ENCODE peak calls at places on chromosome 6, in seven cellular contexts. C is stimulated activated CD8-positive, alpha-beta memory T cell treated with anti-CD3 and anti-CD28 coated beads, Interleukin-4, amount 100 ng/mL, for 4 hours; F is LoVo; D is OCI-LY7; N is PC-3; A is aorta; T is mesendoderm. Q is an unnamed sample.

GRCh38 chr6:165659945-165660862 is 2.8 kb downstream of the PDE10A start:
- DNase-seq in C (no peak), F (no peak), D (no peak), N (no peak), A (no peak), T (peak), Q (no peak)

GRCh38 chr6:113995632-113996031 is 24.7 kb upstream of the HDAC2 start:
- DNase-seq in C (no peak), F (peak), D (no peak), N (peak), A (peak), T (peak), Q (no peak)

GRCh38 chr6:4004249-4004648 is 74.7 kb downstream of the FAM217A start:
- DNase-seq in C (no peak), F (no peak), D (no peak), N (no peak), A (no peak), T (peak), Q (no peak)

GRCh38 chr6:134539865-134540323 is 222.0 kb upstream of the SGK1 start:
- DNase-seq in C (no peak), F (no peak), D (no peak), N (no peak), A (no peak), T (peak), Q (no peak)

GRCh38 chr6:7047966-7048365 is 59.8 kb upstream of the RREB1 start:
- DNase-seq in C (no peak), F (no peak), D (no peak), N (peak), A (no peak), T (no peak), Q (no peak)

GRCh38 chr6:7316658-7317533 is 3.9 kb upstream of the SSR1 start:
- DNase-seq in C (no peak), F (no peak), D (no peak), N (no peak), A (no peak), T (no peak), Q (no peak)

GRCh38 chr6:157912326-157912725 is 69.3 kb upstream of the SYNJ2 start:
- DNase-seq in C (no peak), F (no peak), D (no peak), N (no peak), A (no peak), T (no peak), Q (no peak)

GRCh38 chr6:164025180-164025579 is 610.7 kb downstream of the QKI start:
- DNase-seq in C (no peak), F (no peak), D (no peak), N (no peak), A (no peak), T (no peak), Q (no peak)

GRCh38 chr6:40056865-40057264 is 122.6 kb upstream of the MOCS1 start:
- DNase-seq in C (no peak), F (no peak), D (no peak), N (no peak), A (no peak), T (no peak), Q (no peak)

GRCh38 chr6:157278171-157278570 is 45.1 kb downstream of the TMEM242 start:
- DNase-seq in C (no peak), F (no peak), D (no peak), N (no peak), A (no peak), T (no peak), Q (no peak)

GRCh38 chr6:161498359-161498758 is 224.5 kb upstream of the AGPAT4 start:
- DNase-seq in C (no peak), F (no peak), D (no peak), N (peak), A (no peak), T (peak), Q (no peak)

GRCh38 chr6:35253249-35253648 is 6.3 kb upstream of the ZNF76 start:
- DNase-seq in C (no peak), F (no peak), D (no peak), N (no peak), A (no peak), T (no peak), Q (no peak)

GRCh38 chr6:31180500-31180899 is 10.0 kb upstream of the POU5F1 start:
- DNase-seq in C (no peak), F (no peak), D (peak), N (no peak), A (peak), T (peak), Q (peak)

GRCh38 chr6:167841981-167842380 is 15.3 kb downstream of the AFDN start:
- DNase-seq in C (no peak), F (no peak), D (no peak), N (no peak), A (no peak), T (no peak), Q (no peak)

GRCh38 chr6:154450498-154450897 is 60.0 kb downstream of the CNKSR3 start:
- DNase-seq in C (no peak), F (no peak), D (no peak), N (no peak), A (no peak), T (no peak), Q (no peak)

GRCh38 chr6:154164397-154164796 is 125.4 kb downstream of the OPRM1 start:
- DNase-seq in C (no peak), F (no peak), D (no peak), N (no peak), A (peak), T (no peak), Q (peak)

GRCh38 chr6:156884306-156884705 is 107.1 kb downstream of the ARID1B start:
- DNase-seq in C (no peak), F (no peak), D (no peak), N (no peak), A (no peak), T (no peak), Q (no peak)

GRCh38 chr6:28719275-28719940 is 193.7 kb downstream of the GPX5 start:
- DNase-seq in C (no peak), F (peak), D (peak), N (peak), A (no peak), T (peak), Q (no peak)

GRCh38 chr6:157840776-157841175 is 17.7 kb downstream of the SNX9 start:
- DNase-seq in C (no peak), F (peak), D (no peak), N (peak), A (no peak), T (peak), Q (no peak)

GRCh38 chr6:112010328-112010727 is 43.6 kb upstream of the CCN6 start:
- DNase-seq in C (no peak), F (no peak), D (no peak), N (no peak), A (no peak), T (no peak), Q (no peak)

GRCh38 chr6:119533603-119534279 is 184.2 kb upstream of the MAN1A1 start:
- DNase-seq in C (no peak), F (no peak), D (peak), N (peak), A (no peak), T (no peak), Q (no peak)

GRCh38 chr6:124927806-124928205 is 34.4 kb upstream of the RNF217 start:
- DNase-seq in C (no peak), F (no peak), D (no peak), N (peak), A (no peak), T (no peak), Q (no peak)

GRCh38 chr6:41097467-41098090 is 24.8 kb downstream of the NFYA start:
- DNase-seq in C (no peak), F (peak), D (no peak), N (no peak), A (no peak), T (peak), Q (no peak)

GRCh38 chr6:132131351-132131750 is 180.2 kb upstream of the CCN2 start:
- DNase-seq in C (no peak), F (no peak), D (no peak), N (no peak), A (no peak), T (no peak), Q (no peak)

GRCh38 chr6:162973975-162974374 is 246.2 kb downstream of the PACRG start:
- DNase-seq in C (no peak), F (no peak), D (no peak), N (no peak), A (no peak), T (no peak), Q (no peak)

GRCh38 chr6:47307362-47308222 is 2.1 kb downstream of the TNFRSF21 start:
- DNase-seq in C (no peak), F (no peak), D (no peak), N (no peak), A (no peak), T (no peak), Q (no peak)

GRCh38 chr6:166784691-166785090 is 157.6 kb upstream of the RPS6KA2 start:
- DNase-seq in C (no peak), F (no peak), D (no peak), N (peak), A (no peak), T (no peak), Q (no peak)

GRCh38 chr6:167314180-167314821 is 10.6 kb upstream of the TTLL2 start:
- DNase-seq in C (no peak), F (no peak), D (no peak), N (no peak), A (no peak), T (peak), Q (no peak)